ENCODE peak calls at places on chromosomes 4 and X, in eight cellular contexts. U, V, G, O, N, P, T and K are unnamed samples.

GRCh38 chr4:121938282-121939092 is 13.4 kb downstream of the TRPC3 start:
- DNase-seq in U (no peak), V (no peak), G (peak), O (no peak), N (no peak), P (no peak), T (no peak), K (no peak)

GRCh38 chr4:44194365-44194764 is 254.2 kb downstream of the KCTD8 start:
- DNase-seq in U (no peak), V (no peak), G (peak), O (no peak), N (no peak), P (no peak), T (no peak), K (no peak)

GRCh38 chrX:48677456-48678030 is 6.1 kb upstream of the WAS start:
- DNase-seq in U (no peak), V (no peak), G (no peak), O (no peak), N (no peak), P (no peak), T (no peak), K (no peak)

GRCh38 chr4:185573651-185574199 is 38.4 kb upstream of the PDLIM3 start:
- DNase-seq in U (no peak), V (no peak), G (peak), O (no peak), N (no peak), P (peak), T (no peak), K (no peak)

GRCh38 chrX:20260885-20261284 is 5.8 kb downstream of the RPS6KA3 start:
- DNase-seq in U (no peak), V (no peak), G (no peak), O (no peak), N (no peak), P (no peak), T (no peak), K (no peak)

GRCh38 chrX:20954014-20954413 is 420.2 kb upstream of the CNKSR2 start:
- DNase-seq in U (no peak), V (no peak), G (no peak), O (no peak), N (no peak), P (no peak), T (no peak), K (no peak)

GRCh38 chrX:19556202-19556601 is 40.9 kb upstream of the MAP3K15 start:
- DNase-seq in U (no peak), V (no peak), G (no peak), O (no peak), N (no peak), P (no peak), T (no peak), K (no peak)

GRCh38 chrX:83022020-83022419 is 486.1 kb upstream of the POU3F4 start:
- DNase-seq in U (no peak), V (no peak), G (no peak), O (no peak), N (no peak), P (no peak), T (no peak), K (no peak)

GRCh38 chr4:112552668-112553067 is 36.7 kb upstream of the NEUROG2 start:
- DNase-seq in U (no peak), V (no peak), G (no peak), O (no peak), N (no peak), P (peak), T (no peak), K (no peak)

GRCh38 chrX:10015711-10016515 is 48.8 kb downstream of the CLDN34 start:
- DNase-seq in U (peak), V (peak), G (peak), O (no peak), N (no peak), P (no peak), T (peak), K (no peak)

GRCh38 chr4:76106442-76106841 is 31.9 kb downstream of the ART3 start:
- DNase-seq in U (no peak), V (no peak), G (no peak), O (no peak), N (no peak), P (no peak), T (no peak), K (no peak)

GRCh38 chrX:12946838-12947544 is 27.9 kb upstream of the TMSB4X start:
- DNase-seq in U (no peak), V (peak), G (peak), O (peak), N (peak), P (peak), T (peak), K (peak)

GRCh38 chr4:26912810-26913209 is 52.2 kb downstream of the STIM2 start:
- DNase-seq in U (no peak), V (no peak), G (no peak), O (no peak), N (no peak), P (no peak), T (no peak), K (no peak)